ENCODE peak calls at places on chromosomes 16 and 17, in seven cellular contexts. One of them, this sample, is unnamed.

GRCh38 chr17:17859909-17860760 is 23.3 kb upstream of the SREBF1 start:
- DNase-seq in tibial nerve: no peak
- DNase-seq in fibroblast of lung: peak; percentile 57
- DNase-seq in ovary: peak; percentile 66
- DNase-seq in left ventricle myocardium inferior: peak; percentile 76
- DNase-seq in upper lobe of right lung: peak; percentile 86
- DNase-seq in neural progenitor cell: peak; percentile 80
- DNase-seq in this sample: peak; percentile 78

GRCh38 chr17:59756236-59756818 is 48.9 kb downstream of the VMP1 start:
- DNase-seq in tibial nerve: no peak
- DNase-seq in fibroblast of lung: peak; percentile 75
- DNase-seq in ovary: no peak
- DNase-seq in left ventricle myocardium inferior: no peak
- DNase-seq in upper lobe of right lung: no peak
- DNase-seq in neural progenitor cell: no peak
- DNase-seq in this sample: no peak

GRCh38 chr17:34371405-34371804 is 8.4 kb upstream of the CCL1 start:
- DNase-seq in tibial nerve: no peak
- DNase-seq in fibroblast of lung: no peak
- DNase-seq in ovary: no peak
- DNase-seq in left ventricle myocardium inferior: no peak
- DNase-seq in upper lobe of right lung: no peak
- DNase-seq in neural progenitor cell: no peak
- DNase-seq in this sample: no peak

GRCh38 chr17:18379246-18380146 is 1.9 kb downstream of the EVPLL start:
- DNase-seq in tibial nerve: no peak
- DNase-seq in fibroblast of lung: no peak
- DNase-seq in ovary: no peak
- DNase-seq in left ventricle myocardium inferior: no peak
- DNase-seq in upper lobe of right lung: peak; percentile 57
- DNase-seq in neural progenitor cell: no peak
- DNase-seq in this sample: no peak

GRCh38 chr17:53490447-53490968 is 332.2 kb upstream of the KIF2B start:
- DNase-seq in tibial nerve: no peak
- DNase-seq in fibroblast of lung: no peak
- DNase-seq in ovary: no peak
- DNase-seq in left ventricle myocardium inferior: no peak
- DNase-seq in upper lobe of right lung: no peak
- DNase-seq in neural progenitor cell: no peak
- DNase-seq in this sample: no peak

GRCh38 chr16:83994087-83994486 is 26.0 kb downstream of the NECAB2 start:
- DNase-seq in tibial nerve: no peak
- DNase-seq in fibroblast of lung: peak; percentile 91
- DNase-seq in ovary: no peak
- DNase-seq in left ventricle myocardium inferior: no peak
- DNase-seq in upper lobe of right lung: peak; percentile 60
- DNase-seq in neural progenitor cell: no peak
- DNase-seq in this sample: peak; percentile 62

GRCh38 chr16:73000020-73000906 is 47.7 kb downstream of the ZFHX3 start:
- DNase-seq in tibial nerve: peak; percentile 60
- DNase-seq in fibroblast of lung: peak; percentile 62
- DNase-seq in ovary: no peak
- DNase-seq in left ventricle myocardium inferior: peak; percentile 51
- DNase-seq in upper lobe of right lung: peak; percentile 55
- DNase-seq in neural progenitor cell: no peak
- DNase-seq in this sample: no peak

GRCh38 chr16:2752850-2753522 is 548 bp downstream of the SRRM2 start:
- DNase-seq in tibial nerve: peak; percentile 63
- DNase-seq in fibroblast of lung: peak; percentile 85
- DNase-seq in ovary: peak; percentile 86
- DNase-seq in left ventricle myocardium inferior: peak; percentile 87
- DNase-seq in upper lobe of right lung: peak; percentile 93
- DNase-seq in neural progenitor cell: peak; percentile 95
- DNase-seq in this sample: peak; percentile 88

GRCh38 chr16:11685844-11686618 is 17.8 kb downstream of the SNN start:
- DNase-seq in tibial nerve: no peak
- DNase-seq in fibroblast of lung: peak; percentile 36
- DNase-seq in ovary: no peak
- DNase-seq in left ventricle myocardium inferior: no peak
- DNase-seq in upper lobe of right lung: no peak
- DNase-seq in neural progenitor cell: no peak
- DNase-seq in this sample: no peak

GRCh38 chr16:79864032-79864780 is 263.7 kb upstream of the MAF start:
- DNase-seq in tibial nerve: no peak
- DNase-seq in fibroblast of lung: no peak
- DNase-seq in ovary: no peak
- DNase-seq in left ventricle myocardium inferior: no peak
- DNase-seq in upper lobe of right lung: no peak
- DNase-seq in neural progenitor cell: no peak
- DNase-seq in this sample: no peak

GRCh38 chr17:30541802-30542201 is 64.6 kb downstream of the GOSR1 start:
- DNase-seq in tibial nerve: no peak
- DNase-seq in fibroblast of lung: no peak
- DNase-seq in ovary: no peak
- DNase-seq in left ventricle myocardium inferior: no peak
- DNase-seq in upper lobe of right lung: no peak
- DNase-seq in neural progenitor cell: no peak
- DNase-seq in this sample: no peak

GRCh38 chr16:4184038-4184702 is 57.7 kb downstream of the SRL start:
- DNase-seq in tibial nerve: no peak
- DNase-seq in fibroblast of lung: no peak
- DNase-seq in ovary: peak; percentile 21
- DNase-seq in left ventricle myocardium inferior: no peak
- DNase-seq in upper lobe of right lung: peak; percentile 73
- DNase-seq in neural progenitor cell: peak; percentile 34
- DNase-seq in this sample: no peak

GRCh38 chr17:54009502-54009901 is 186.8 kb downstream of the KIF2B start:
- DNase-seq in tibial nerve: no peak
- DNase-seq in fibroblast of lung: no peak
- DNase-seq in ovary: no peak
- DNase-seq in left ventricle myocardium inferior: no peak
- DNase-seq in upper lobe of right lung: no peak
- DNase-seq in neural progenitor cell: no peak
- DNase-seq in this sample: no peak

GRCh38 chr17:42247734-42248133 is 28.5 kb downstream of the STAT5B start:
- DNase-seq in tibial nerve: no peak
- DNase-seq in fibroblast of lung: peak; percentile 77
- DNase-seq in ovary: no peak
- DNase-seq in left ventricle myocardium inferior: no peak
- DNase-seq in upper lobe of right lung: no peak
- DNase-seq in neural progenitor cell: no peak
- DNase-seq in this sample: no peak

GRCh38 chr16:85289760-85290625 is 177.7 kb upstream of the CIBAR2 start:
- DNase-seq in tibial nerve: no peak
- DNase-seq in fibroblast of lung: no peak
- DNase-seq in ovary: no peak
- DNase-seq in left ventricle myocardium inferior: no peak
- DNase-seq in upper lobe of right lung: no peak
- DNase-seq in neural progenitor cell: no peak
- DNase-seq in this sample: no peak

GRCh38 chr17:876272-876671 is 94.1 kb downstream of the MRM3 start:
- DNase-seq in tibial nerve: no peak
- DNase-seq in fibroblast of lung: no peak
- DNase-seq in ovary: no peak
- DNase-seq in left ventricle myocardium inferior: no peak
- DNase-seq in upper lobe of right lung: no peak
- DNase-seq in neural progenitor cell: no peak
- DNase-seq in this sample: no peak

GRCh38 chr16:25048146-25048618 is 33.0 kb upstream of the ARHGAP17 start:
- DNase-seq in tibial nerve: no peak
- DNase-seq in fibroblast of lung: no peak
- DNase-seq in ovary: no peak
- DNase-seq in left ventricle myocardium inferior: no peak
- DNase-seq in upper lobe of right lung: no peak
- DNase-seq in neural progenitor cell: no peak
- DNase-seq in this sample: no peak

GRCh38 chr17:79095345-79096055 is 20.9 kb downstream of the ENGASE start:
- DNase-seq in tibial nerve: no peak
- DNase-seq in fibroblast of lung: no peak
- DNase-seq in ovary: no peak
- DNase-seq in left ventricle myocardium inferior: no peak
- DNase-seq in upper lobe of right lung: no peak
- DNase-seq in neural progenitor cell: no peak
- DNase-seq in this sample: no peak

GRCh38 chr17:45127209-45127582 is 5.1 kb downstream of the PLCD3 start:
- DNase-seq in tibial nerve: no peak
- DNase-seq in fibroblast of lung: no peak
- DNase-seq in ovary: no peak
- DNase-seq in left ventricle myocardium inferior: no peak
- DNase-seq in upper lobe of right lung: no peak
- DNase-seq in neural progenitor cell: no peak
- DNase-seq in this sample: no peak

GRCh38 chr16:1341495-1342388 is 8.3 kb downstream of the BAIAP3 start:
- DNase-seq in tibial nerve: no peak
- DNase-seq in fibroblast of lung: no peak
- DNase-seq in ovary: no peak
- DNase-seq in left ventricle myocardium inferior: no peak
- DNase-seq in upper lobe of right lung: no peak
- DNase-seq in neural progenitor cell: no peak
- DNase-seq in this sample: no peak
- H3K27me3 ChIP-seq in tibial nerve: peaks cover 30% of the 10 kb centered on the region
- H3K27me3 ChIP-seq in fibroblast of lung: no peaks in the 10 kb centered on the region
- H3K27me3 ChIP-seq in ovary: no peaks in the 10 kb centered on the region
- H3K27me3 ChIP-seq in left ventricle myocardium inferior: peaks cover 3% of the 10 kb centered on the region
- H3K27me3 ChIP-seq in upper lobe of right lung: peaks cover under 1% of the 10 kb centered on the region
- H3K27me3 ChIP-seq in neural progenitor cell: peaks cover 81% of the 10 kb centered on the region
- H3K27me3 ChIP-seq in this sample: no peaks in the 10 kb centered on the region

GRCh38 chr17:3796822-3797170 is 4.2 kb downstream of the ITGAE start:
- DNase-seq in tibial nerve: no peak
- DNase-seq in fibroblast of lung: no peak
- DNase-seq in ovary: no peak
- DNase-seq in left ventricle myocardium inferior: no peak
- DNase-seq in upper lobe of right lung: no peak
- DNase-seq in neural progenitor cell: no peak
- DNase-seq in this sample: no peak

GRCh38 chr17:3796110-3796821 is 4.7 kb downstream of the ITGAE start:
- DNase-seq in tibial nerve: no peak
- DNase-seq in fibroblast of lung: no peak
- DNase-seq in ovary: no peak
- DNase-seq in left ventricle myocardium inferior: no peak
- DNase-seq in upper lobe of right lung: no peak
- DNase-seq in neural progenitor cell: no peak
- DNase-seq in this sample: no peak

GRCh38 chr17:3795758-3796102 is 5.3 kb downstream of the ITGAE start:
- DNase-seq in tibial nerve: no peak
- DNase-seq in fibroblast of lung: no peak
- DNase-seq in ovary: no peak
- DNase-seq in left ventricle myocardium inferior: no peak
- DNase-seq in upper lobe of right lung: no peak
- DNase-seq in neural progenitor cell: no peak
- DNase-seq in this sample: no peak

GRCh38 chr17:3792481-3792880 is 8.5 kb downstream of the ITGAE start:
- DNase-seq in tibial nerve: no peak
- DNase-seq in fibroblast of lung: peak; percentile 29
- DNase-seq in ovary: peak; percentile 58
- DNase-seq in left ventricle myocardium inferior: no peak
- DNase-seq in upper lobe of right lung: no peak
- DNase-seq in neural progenitor cell: no peak
- DNase-seq in this sample: no peak

GRCh38 chr17:3794890-3795757 is 5.9 kb downstream of the ITGAE start:
- DNase-seq in tibial nerve: no peak
- DNase-seq in fibroblast of lung: no peak
- DNase-seq in ovary: no peak
- DNase-seq in left ventricle myocardium inferior: no peak
- DNase-seq in upper lobe of right lung: no peak
- DNase-seq in neural progenitor cell: peak; percentile 26
- DNase-seq in this sample: no peak
- H3K4me1 ChIP-seq in tibial nerve: no peaks in the 10 kb centered on the region
- H3K4me1 ChIP-seq in fibroblast of lung: peaks cover 2% of the 10 kb centered on the region
- H3K4me1 ChIP-seq in ovary: peaks cover 13% of the 10 kb centered on the region
- H3K4me1 ChIP-seq in left ventricle myocardium inferior: peaks cover 4% of the 10 kb centered on the region
- H3K4me1 ChIP-seq in upper lobe of right lung: peaks cover 5% of the 10 kb centered on the region
- H3K4me1 ChIP-seq in neural progenitor cell: no peaks in the 10 kb centered on the region
- H3K4me1 ChIP-seq in this sample: peaks cover 9% of the 10 kb centered on the region

GRCh38 chr16:30588651-30589050 is 3.2 kb upstream of the ZNF785 start:
- DNase-seq in tibial nerve: no peak
- DNase-seq in fibroblast of lung: no peak
- DNase-seq in ovary: no peak
- DNase-seq in left ventricle myocardium inferior: no peak
- DNase-seq in upper lobe of right lung: no peak
- DNase-seq in neural progenitor cell: no peak
- DNase-seq in this sample: no peak

GRCh38 chr16:30582611-30583340 is 2.7 kb downstream of the ZNF785 start:
- DNase-seq in tibial nerve: no peak
- DNase-seq in fibroblast of lung: no peak
- DNase-seq in ovary: no peak
- DNase-seq in left ventricle myocardium inferior: no peak
- DNase-seq in upper lobe of right lung: no peak
- DNase-seq in neural progenitor cell: no peak
- DNase-seq in this sample: no peak

GRCh38 chr16:30581462-30581861 is 4.0 kb downstream of the ZNF785 start:
- DNase-seq in tibial nerve: no peak
- DNase-seq in fibroblast of lung: no peak
- DNase-seq in ovary: no peak
- DNase-seq in left ventricle myocardium inferior: no peak
- DNase-seq in upper lobe of right lung: no peak
- DNase-seq in neural progenitor cell: no peak
- DNase-seq in this sample: no peak

GRCh38 chr16:30585400-30586191 is at the start of gene ZNF785:
- DNase-seq in tibial nerve: peak; percentile 94
- DNase-seq in fibroblast of lung: peak; percentile 99
- DNase-seq in ovary: peak; percentile 97
- DNase-seq in left ventricle myocardium inferior: peak; percentile 94
- DNase-seq in upper lobe of right lung: peak; percentile 94
- DNase-seq in neural progenitor cell: peak; percentile 97
- DNase-seq in this sample: peak; percentile 96

DNA sequence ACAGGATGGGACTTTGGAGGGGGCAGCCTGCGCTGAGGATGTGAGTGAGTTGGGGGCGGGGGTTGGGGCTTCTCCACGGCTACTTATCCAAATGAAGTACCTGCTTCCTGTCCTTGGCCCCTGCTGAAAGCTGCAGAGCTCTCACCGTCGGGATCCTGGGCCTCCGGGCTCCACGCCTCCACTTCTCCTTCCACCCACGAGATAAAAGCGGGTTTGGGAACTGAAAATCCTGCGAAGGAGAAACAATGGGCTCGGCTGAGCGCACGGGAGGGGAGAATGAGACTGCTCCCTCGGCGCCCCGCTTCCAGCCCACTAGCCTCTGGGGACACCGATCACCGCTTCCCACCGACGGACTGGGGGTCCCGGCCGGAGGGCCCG is 486 bp downstream of the ZNF785 start:
- DNase-seq in tibial nerve: no peak
- DNase-seq in fibroblast of lung: peak; percentile 14
- DNase-seq in ovary: no peak
- DNase-seq in left ventricle myocardium inferior: no peak
- DNase-seq in upper lobe of right lung: no peak
- DNase-seq in neural progenitor cell: peak; percentile 37
- DNase-seq in this sample: peak; percentile 57
- H3K4me3 ChIP-seq in tibial nerve: peak overlapping the region; percentile 82
- H3K4me3 ChIP-seq in fibroblast of lung: peak overlapping the region; percentile 51
- H3K4me3 ChIP-seq in ovary: peak overlapping the region; percentile 70
- H3K4me3 ChIP-seq in left ventricle myocardium inferior: peak overlapping the region; percentile 78
- H3K4me3 ChIP-seq in upper lobe of right lung: peak overlapping the region; percentile 73
- H3K4me3 ChIP-seq in neural progenitor cell: peak overlapping the region; percentile 62
- H3K4me3 ChIP-seq in this sample: peak overlapping the region; percentile 80

DNA sequence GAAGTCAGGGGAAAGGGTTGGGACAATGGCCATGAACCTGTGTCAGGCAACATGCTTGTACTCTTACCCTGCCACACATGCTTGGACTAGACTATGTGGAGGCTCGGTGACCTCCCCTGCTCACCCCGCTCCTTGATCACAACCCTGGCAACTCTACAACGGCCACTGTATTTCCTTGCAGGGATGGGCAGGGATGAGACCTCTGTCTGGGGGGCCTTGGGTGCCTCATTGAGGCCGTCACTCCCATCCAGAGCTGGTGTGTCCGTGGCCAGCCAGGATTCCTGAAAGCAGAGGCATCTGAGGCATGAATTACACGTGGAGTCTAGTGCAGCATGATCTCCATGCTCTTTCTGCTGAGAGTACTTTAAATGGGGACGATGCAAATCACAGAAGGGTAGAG is 948 bp downstream of the PLA2G15 start:
- DNase-seq in tibial nerve: no peak
- DNase-seq in fibroblast of lung: no peak
- DNase-seq in ovary: no peak
- DNase-seq in left ventricle myocardium inferior: no peak
- DNase-seq in upper lobe of right lung: no peak
- DNase-seq in neural progenitor cell: no peak
- DNase-seq in this sample: no peak
- H3K27me3 ChIP-seq in tibial nerve: no peaks in the 10 kb centered on the region
- H3K27me3 ChIP-seq in fibroblast of lung: no peaks in the 10 kb centered on the region
- H3K27me3 ChIP-seq in ovary: no peaks in the 10 kb centered on the region
- H3K27me3 ChIP-seq in left ventricle myocardium inferior: no peaks in the 10 kb centered on the region
- H3K27me3 ChIP-seq in upper lobe of right lung: no peaks in the 10 kb centered on the region
- H3K27me3 ChIP-seq in neural progenitor cell: peaks cover 19% of the 10 kb centered on the region
- H3K27me3 ChIP-seq in this sample: no peaks in the 10 kb centered on the region